ENCODE peak calls at places on chromosomes 16 and 17, in six cellular contexts. F is HuH-7.5, G is KG1, V is astrocyte of the cerebellum, M is NCI-H82, I is tibial artery. C is an unnamed sample.

GRCh38 chr16:12252616-12253015 is 276.1 kb downstream of the SNX29 start:
- DNase-seq in F (no peak), M (peak), V (no peak), I (no peak), G (no peak), C (peak)

GRCh38 chr17:73304971-73305786 is 6.6 kb downstream of the CDC42EP4 start:
- DNase-seq in F (no peak), I (peak), M (peak), G (no peak), V (peak), C (peak)

GRCh38 chr17:27612160-27612767 is 18.7 kb upstream of the LGALS9 start:
- DNase-seq in F (no peak), G (no peak), M (no peak), I (no peak), V (no peak), C (no peak)

GRCh38 chr16:23434380-23434779 is 18.6 kb downstream of the COG7 start:
- DNase-seq in V (peak), M (peak), F (peak), G (peak), I (no peak), C (peak)

GRCh38 chr17:81018044-81018802 is 16.7 kb upstream of the BAIAP2 start:
- DNase-seq in G (peak), M (peak), F (no peak), I (no peak), V (no peak), C (peak)

GRCh38 chr17:28897769-28898259 is 281 bp upstream of the FLOT2 start:
- DNase-seq in M (no peak), V (no peak), I (no peak), F (no peak), G (no peak), C (no peak)

GRCh38 chr17:50950002-50950877 is 84.1 kb upstream of the TOB1 start:
- DNase-seq in G (peak), I (peak), M (peak), V (peak), F (peak), C (peak)

GRCh38 chr17:17816240-17816814 is 20.5 kb downstream of the SREBF1 start:
- DNase-seq in M (no peak), G (no peak), V (no peak), I (no peak), F (no peak), C (no peak)